ENCODE peak calls at places on chromosome 21, in four cellular contexts. One of them, this sample, is unnamed.
A peak's percentile ranks its signal among the peaks of the same experiment; 100 is the strongest.

GRCh38 chr21:42434884-42435283 is 31.2 kb downstream of the UBASH3A start:
- DNase-seq in left lung: no peak
- DNase-seq in SJSA1: no peak
- DNase-seq in IMR-90: no peak
- DNase-seq in this sample: no peak

GRCh38 chr21:19832551-19832950 is 1165.7 kb upstream of the NCAM2 start:
- DNase-seq in IMR-90: no peak
- DNase-seq in left lung: no peak
- DNase-seq in SJSA1: no peak
- DNase-seq in this sample: no peak

GRCh38 chr21:14271053-14271452 is 55.1 kb downstream of the RBM11 start:
- DNase-seq in left lung: no peak
- DNase-seq in SJSA1: no peak
- DNase-seq in IMR-90: no peak
- DNase-seq in this sample: no peak

GRCh38 chr21:31666445-31667010 is 7.0 kb downstream of the SOD1 start:
- DNase-seq in SJSA1: no peak
- DNase-seq in left lung: no peak
- DNase-seq in IMR-90: no peak
- DNase-seq in this sample: no peak

GRCh38 chr21:46028547-46029200 is 47.1 kb downstream of the COL6A1 start:
- DNase-seq in IMR-90: peak; percentile 84
- DNase-seq in SJSA1: no peak
- DNase-seq in left lung: no peak
- DNase-seq in this sample: no peak

GRCh38 chr21:46100020-46100419 is 2.1 kb downstream of the COL6A2 start:
- DNase-seq in left lung: peak; percentile 16
- DNase-seq in IMR-90: no peak
- DNase-seq in SJSA1: no peak
- DNase-seq in this sample: no peak

GRCh38 chr21:32044205-32044874 is 171.5 kb downstream of the HUNK start:
- DNase-seq in SJSA1: no peak
- DNase-seq in left lung: no peak
- DNase-seq in IMR-90: no peak
- DNase-seq in this sample: peak; percentile 88

GRCh38 chr21:37554661-37555379 is 188.2 kb downstream of the DYRK1A start:
- DNase-seq in IMR-90: no peak
- DNase-seq in left lung: no peak
- DNase-seq in SJSA1: no peak
- DNase-seq in this sample: no peak

GRCh38 chr21:28776251-28776650 is 216.4 kb downstream of the LTN1 start:
- DNase-seq in left lung: no peak
- DNase-seq in SJSA1: no peak
- DNase-seq in IMR-90: peak; percentile 96
- DNase-seq in this sample: no peak

GRCh38 chr21:28221984-28222383 is 770.7 kb downstream of the LTN1 start:
- DNase-seq in SJSA1: no peak
- DNase-seq in left lung: no peak
- DNase-seq in IMR-90: no peak
- DNase-seq in this sample: no peak

GRCh38 chr21:36773111-36773510 is 74.2 kb downstream of the SIM2 start:
- DNase-seq in IMR-90: peak; percentile 89
- DNase-seq in SJSA1: no peak
- DNase-seq in left lung: peak; percentile 69
- DNase-seq in this sample: peak; percentile 83

GRCh38 chr21:30620080-30620479 is 347 bp upstream of the KRTAP20-4 start:
- DNase-seq in SJSA1: no peak
- DNase-seq in left lung: no peak
- DNase-seq in IMR-90: no peak
- DNase-seq in this sample: no peak

GRCh38 chr21:33229776-33230517 is at the start of gene IFNAR2:
- DNase-seq in left lung: peak; percentile 81
- DNase-seq in IMR-90: peak; percentile 39
- DNase-seq in SJSA1: peak; percentile 70
- DNase-seq in this sample: peak; percentile 88

GRCh38 chr21:16358784-16359183 is 629.0 kb downstream of the USP25 start:
- DNase-seq in left lung: no peak
- DNase-seq in IMR-90: no peak
- DNase-seq in SJSA1: no peak
- DNase-seq in this sample: no peak

GRCh38 chr21:45361033-45361997 is 43.6 kb upstream of the COL18A1 start:
- DNase-seq in left lung: no peak
- DNase-seq in SJSA1: no peak
- DNase-seq in IMR-90: no peak
- DNase-seq in this sample: no peak

GRCh38 chr21:33414926-33415325 is 11.7 kb downstream of the IFNGR2 start:
- DNase-seq in IMR-90: no peak
- DNase-seq in left lung: no peak
- DNase-seq in SJSA1: no peak
- DNase-seq in this sample: no peak

GRCh38 chr21:26795866-26796329 is 49.3 kb downstream of the ADAMTS1 start:
- DNase-seq in SJSA1: peak; percentile 89
- DNase-seq in IMR-90: peak; percentile 100
- DNase-seq in left lung: peak; percentile 39
- DNase-seq in this sample: peak; percentile 99

GRCh38 chr21:27190601-27191000 is 223.7 kb upstream of the ADAMTS5 start:
- DNase-seq in SJSA1: no peak
- DNase-seq in IMR-90: peak; percentile 50
- DNase-seq in left lung: peak; percentile 33
- DNase-seq in this sample: no peak

GRCh38 chr21:26754853-26755252 is 90.4 kb downstream of the ADAMTS1 start:
- DNase-seq in SJSA1: no peak
- DNase-seq in IMR-90: no peak
- DNase-seq in left lung: no peak
- DNase-seq in this sample: peak; percentile 28

GRCh38 chr21:28213221-28213620 is 779.5 kb downstream of the LTN1 start:
- DNase-seq in SJSA1: no peak
- DNase-seq in IMR-90: no peak
- DNase-seq in left lung: no peak
- DNase-seq in this sample: no peak

GRCh38 chr21:36150192-36150711 is 6.4 kb upstream of the DOP1B start:
- DNase-seq in IMR-90: peak; percentile 54
- DNase-seq in SJSA1: no peak
- DNase-seq in left lung: peak; percentile 78
- DNase-seq in this sample: peak; percentile 45

GRCh38 chr21:31161157-31161556 is 122.9 kb upstream of the KRTAP19-8 start:
- DNase-seq in IMR-90: peak; percentile 15
- DNase-seq in SJSA1: peak; percentile 56
- DNase-seq in left lung: no peak
- DNase-seq in this sample: peak; percentile 69

GRCh38 chr21:33370292-33370691 is 32.9 kb upstream of the IFNGR2 start:
- DNase-seq in IMR-90: no peak
- DNase-seq in left lung: no peak
- DNase-seq in SJSA1: no peak
- DNase-seq in this sample: no peak

GRCh38 chr21:29130234-29130993 is at the start of gene MAP3K7CL:
- DNase-seq in IMR-90: peak; percentile 100
- DNase-seq in SJSA1: peak; percentile 88
- DNase-seq in left lung: peak; percentile 50
- DNase-seq in this sample: peak; percentile 94

GRCh38 chr21:37407719-37408455 is 41.3 kb downstream of the DYRK1A start:
- DNase-seq in SJSA1: peak; percentile 22
- DNase-seq in left lung: no peak
- DNase-seq in IMR-90: peak; percentile 63
- DNase-seq in this sample: no peak

GRCh38 chr21:30234643-30235042 is 18.7 kb upstream of the CLDN8 start:
- DNase-seq in SJSA1: no peak
- DNase-seq in left lung: no peak
- DNase-seq in IMR-90: no peak
- DNase-seq in this sample: no peak

GRCh38 chr21:33402011-33402979 is 918 bp upstream of the IFNGR2 start:
- DNase-seq in IMR-90: peak; percentile 71
- DNase-seq in left lung: peak; percentile 83
- DNase-seq in SJSA1: peak; percentile 19
- DNase-seq in this sample: peak; percentile 83

GRCh38 chr21:25907573-25908275 is 173.0 kb downstream of the GABPA start:
- DNase-seq in IMR-90: no peak
- DNase-seq in SJSA1: no peak
- DNase-seq in left lung: no peak
- DNase-seq in this sample: no peak

GRCh38 chr21:33231526-33231925 is 1.8 kb downstream of the IFNAR2 start:
- DNase-seq in SJSA1: no peak
- DNase-seq in left lung: no peak
- DNase-seq in IMR-90: no peak
- DNase-seq in this sample: no peak

GRCh38 chr21:10272216-10272615 is 249.2 kb upstream of the TPTE start:
- DNase-seq in SJSA1: peak; percentile 26
- DNase-seq in left lung: peak; percentile 22
- DNase-seq in IMR-90: no peak
- DNase-seq in this sample: no peak

GRCh38 chr21:20040768-20041167 is 957.4 kb upstream of the NCAM2 start:
- DNase-seq in IMR-90: no peak
- DNase-seq in SJSA1: no peak
- DNase-seq in left lung: no peak
- DNase-seq in this sample: peak; percentile 27

GRCh38 chr21:28324690-28325089 is 668.0 kb downstream of the LTN1 start:
- DNase-seq in IMR-90: no peak
- DNase-seq in left lung: no peak
- DNase-seq in SJSA1: no peak
- DNase-seq in this sample: no peak

GRCh38 chr21:36030581-36031189 is 29.6 kb downstream of the SETD4 start:
- DNase-seq in left lung: no peak
- DNase-seq in IMR-90: peak; percentile 42
- DNase-seq in SJSA1: no peak
- DNase-seq in this sample: no peak

GRCh38 chr21:27132270-27132669 is 165.4 kb upstream of the ADAMTS5 start:
- DNase-seq in SJSA1: no peak
- DNase-seq in IMR-90: peak; percentile 67
- DNase-seq in left lung: no peak
- DNase-seq in this sample: peak; percentile 57

GRCh38 chr21:45439901-45440461 is 35.0 kb downstream of the COL18A1 start:
- DNase-seq in left lung: no peak
- DNase-seq in IMR-90: no peak
- DNase-seq in SJSA1: no peak
- DNase-seq in this sample: no peak

DNA sequence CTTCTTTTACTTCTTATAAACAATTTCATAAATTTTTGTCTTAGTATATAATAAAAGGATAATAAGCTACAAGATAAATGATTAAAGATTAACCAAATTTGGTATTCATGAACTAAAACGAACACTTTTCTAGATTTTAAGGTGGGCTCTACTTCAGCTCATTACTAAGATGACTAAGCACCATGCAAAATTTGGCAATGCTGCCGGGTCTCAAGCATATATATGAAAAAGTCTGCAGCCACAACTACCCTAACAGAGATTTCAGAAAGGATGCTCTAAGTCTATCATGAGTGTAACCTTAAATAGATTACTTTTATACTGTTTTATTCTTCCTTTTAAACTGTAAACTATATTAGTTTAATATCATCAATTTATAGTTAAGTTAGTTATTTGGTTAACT is 47.8 kb downstream of the BRWD1 start:
- DNase-seq in left lung: no peak
- DNase-seq in SJSA1: no peak
- DNase-seq in IMR-90: no peak
- DNase-seq in this sample: no peak
- H3K36me3 ChIP-seq in left lung: no peaks in the 10 kb centered on the region
- H3K36me3 ChIP-seq in SJSA1: peaks cover 64% of the 10 kb centered on the region
- H3K36me3 ChIP-seq in IMR-90: peaks cover 33% of the 10 kb centered on the region
- H3K36me3 ChIP-seq in this sample: peaks cover 78% of the 10 kb centered on the region

GRCh38 chr21:17612023-17612564 is 607 bp downstream of the BTG3 start:
- DNase-seq in SJSA1: no peak
- DNase-seq in left lung: peak; percentile 76
- DNase-seq in IMR-90: peak; percentile 59
- DNase-seq in this sample: peak; percentile 46

GRCh38 chr21:17610862-17611261 is 1.8 kb downstream of the BTG3 start:
- DNase-seq in IMR-90: peak; percentile 11
- DNase-seq in SJSA1: no peak
- DNase-seq in left lung: no peak
- DNase-seq in this sample: peak; percentile 28

GRCh38 chr21:17613242-17613676 is 558 bp upstream of the BTG3 start:
- DNase-seq in SJSA1: no peak
- DNase-seq in left lung: peak; percentile 82
- DNase-seq in IMR-90: no peak
- DNase-seq in this sample: no peak

GRCh38 chr21:17611414-17612022 is 1.2 kb downstream of the BTG3 start:
- DNase-seq in SJSA1: peak; percentile 95
- DNase-seq in IMR-90: peak; percentile 94
- DNase-seq in left lung: peak; percentile 86
- DNase-seq in this sample: peak; percentile 76

GRCh38 chr21:17612565-17613241 is at the start of gene BTG3:
- DNase-seq in IMR-90: peak; percentile 76
- DNase-seq in left lung: peak; percentile 86
- DNase-seq in SJSA1: peak; percentile 77
- DNase-seq in this sample: peak; percentile 84
- H3K27ac ChIP-seq in IMR-90: peak within 1 kb of the TSS; percentile 70
- H3K27ac ChIP-seq in left lung: peak within 1 kb of the TSS; percentile 91
- H3K27ac ChIP-seq in SJSA1: peak within 1 kb of the TSS; percentile 85
- H3K27ac ChIP-seq in this sample: peak within 1 kb of the TSS; percentile 75

DNA sequence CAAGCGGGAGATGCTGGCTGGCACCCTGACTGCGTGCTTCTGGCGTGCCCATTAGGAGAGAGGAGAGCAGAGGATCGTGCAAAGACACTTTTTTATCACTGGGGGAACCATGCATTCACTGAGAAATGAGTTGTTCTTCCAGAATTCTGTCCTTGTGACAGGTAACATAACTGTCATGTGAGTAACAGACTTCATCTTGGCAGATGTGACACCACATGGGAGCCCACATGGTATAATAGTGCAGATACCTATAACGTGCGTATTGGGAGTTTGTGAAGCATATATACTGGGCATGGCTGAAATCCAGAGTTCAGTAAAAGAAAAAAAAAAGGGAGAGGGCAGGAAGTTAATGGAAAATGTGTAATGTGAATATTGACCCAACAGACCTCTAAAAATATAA is 159.6 kb upstream of the BACE2 start:
- DNase-seq in IMR-90: no peak
- DNase-seq in left lung: no peak
- DNase-seq in SJSA1: no peak
- DNase-seq in this sample: no peak
- H3K4me3 ChIP-seq in IMR-90: no peak overlapping the region
- H3K4me3 ChIP-seq in left lung: no peak overlapping the region
- H3K4me3 ChIP-seq in SJSA1: no peak overlapping the region
- H3K4me3 ChIP-seq in this sample: no peak overlapping the region

DNA sequence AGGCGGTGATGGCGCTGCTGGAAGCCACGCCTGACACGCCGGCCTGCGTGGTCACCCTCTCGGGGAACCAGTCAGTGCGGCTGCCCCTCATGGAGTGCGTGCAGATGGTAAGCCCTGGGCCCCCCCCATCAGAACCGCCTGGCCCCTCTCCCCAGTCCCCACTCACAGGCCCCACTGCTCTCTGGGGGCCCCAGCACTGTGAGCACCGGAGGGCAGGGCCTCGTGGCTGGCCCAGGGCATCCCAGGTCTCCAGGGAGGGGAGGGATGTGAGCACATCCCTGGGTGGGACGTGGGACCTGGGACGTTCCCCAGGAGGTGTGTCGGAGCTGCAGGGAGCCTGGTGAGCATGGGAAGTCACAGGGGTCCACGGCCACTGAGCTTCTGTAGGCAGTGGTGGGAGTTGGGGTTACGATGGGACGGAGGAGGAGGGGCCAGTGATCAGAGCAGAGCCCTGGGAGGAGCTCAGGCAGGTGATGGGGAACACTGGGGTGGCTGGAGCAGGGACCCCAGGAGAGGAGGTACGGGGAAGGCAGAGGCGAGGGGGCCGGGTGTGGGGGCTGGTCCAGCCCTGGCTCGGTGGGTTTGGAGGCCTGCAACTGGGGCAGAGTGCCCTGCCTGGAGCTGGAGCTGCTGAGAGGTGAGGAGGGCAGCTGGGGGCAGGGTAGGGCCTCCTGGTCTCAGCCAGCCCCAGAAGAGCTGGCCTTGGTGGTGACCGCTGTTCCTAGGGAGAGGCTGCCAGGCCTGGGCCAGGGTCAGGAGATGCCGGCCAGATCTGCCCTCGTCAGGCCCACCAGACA is 18.8 kb downstream of the PFKL start:
- DNase-seq in left lung: no peak
- DNase-seq in SJSA1: no peak
- DNase-seq in IMR-90: no peak
- DNase-seq in this sample: no peak
- H3K36me3 ChIP-seq in left lung: no peaks in the 10 kb centered on the region
- H3K36me3 ChIP-seq in SJSA1: peaks cover 60% of the 10 kb centered on the region
- H3K36me3 ChIP-seq in IMR-90: peaks cover 72% of the 10 kb centered on the region
- H3K36me3 ChIP-seq in this sample: no peaks in the 10 kb centered on the region